ENCODE peak calls at places on chromosomes 5 and 9, in five cellular contexts. A is MM.1S, I is caudate nucleus, H is psoas muscle, W is neural progenitor cell. N is an unnamed sample.

GRCh38 chr9:85079374-85079773 is 409.8 kb downstream of the NTRK2 start:
- DNase-seq in W (no peak), I (no peak), A (no peak), H (no peak), N (no peak)

GRCh38 chr9:122394265-122395242 is 23.7 kb downstream of the PTGS1 start:
- DNase-seq in I (no peak), A (no peak), W (no peak), H (peak), N (no peak)

GRCh38 chr9:127833555-127833954 is 20.9 kb downstream of the ENG start:
- DNase-seq in W (no peak), A (no peak), H (no peak), I (no peak), N (no peak)

GRCh38 chr5:147782053-147783028 is at the start of gene JAKMIP2:
- DNase-seq in I (peak), A (peak), H (peak), W (peak), N (peak)

GRCh38 chr5:31362931-31363568 is 168.8 kb downstream of the DROSHA start:
- DNase-seq in W (no peak), A (no peak), I (no peak), H (no peak), N (no peak)

GRCh38 chr9:18606281-18606680 is 132.3 kb downstream of the ADAMTSL1 start:
- DNase-seq in A (no peak), I (no peak), W (no peak), H (no peak), N (no peak)

GRCh38 chr5:88675159-88675757 is 207.7 kb downstream of the MEF2C start:
- DNase-seq in I (no peak), A (peak), H (no peak), W (no peak), N (no peak)

GRCh38 chr5:113112435-113112834 is 135.8 kb downstream of the DCP2 start:
- DNase-seq in W (no peak), H (no peak), A (no peak), I (no peak), N (peak)

GRCh38 chr9:98861881-98862501 is 54.5 kb downstream of the GALNT12 start:
- DNase-seq in I (no peak), A (no peak), W (no peak), H (peak), N (peak)

GRCh38 chr9:37371565-37372464 is 50.7 kb upstream of the GRHPR start:
- DNase-seq in H (no peak), A (no peak), I (no peak), W (no peak), N (no peak)

GRCh38 chr5:72559866-72560766 is 52.9 kb upstream of the ZNF366 start:
- DNase-seq in W (no peak), I (no peak), H (no peak), A (no peak), N (no peak)

GRCh38 chr9:108861464-108861863 is 602 bp upstream of the ACTL7A start:
- DNase-seq in W (no peak), I (no peak), A (no peak), H (no peak), N (no peak)

GRCh38 chr9:93100265-93100636 is 4.2 kb downstream of the CARD19 start:
- DNase-seq in I (no peak), W (no peak), A (no peak), H (no peak), N (no peak)

GRCh38 chr9:93096811-93097382 is 880 bp downstream of the CARD19 start:
- DNase-seq in I (no peak), A (peak), H (no peak), W (no peak), N (no peak)

GRCh38 chr9:93097496-93098205 is 1.6 kb downstream of the CARD19 start:
- DNase-seq in H (no peak), I (no peak), A (no peak), W (no peak), N (no peak)

GRCh38 chr9:93098236-93098946 is 2.4 kb downstream of the CARD19 start:
- DNase-seq in I (peak), A (no peak), W (no peak), H (peak), N (peak)

GRCh38 chr9:93099551-93100264 is 3.7 kb downstream of the CARD19 start:
- DNase-seq in I (no peak), A (no peak), W (no peak), H (no peak), N (peak)
- H3K27ac ChIP-seq in I (peak), A (no peak), W (no peak), H (peak), N (peak)

GRCh38 chr9:94804917-94805544 is 78.5 kb downstream of the AOPEP start:
- DNase-seq in H (no peak), I (no peak), A (no peak), W (no peak), N (no peak)
- H3K27ac ChIP-seq in H (no peak), I (peak), A (no peak), W (no peak), N (no peak)

GRCh38 chr9:73741316-73741715 is 589.7 kb downstream of the ANXA1 start:
- DNase-seq in I (no peak), A (no peak), W (no peak), H (no peak), N (no peak)
- H3K27ac ChIP-seq in I (no peak), A (no peak), W (no peak), H (no peak), N (no peak)

GRCh38 chr5:160298189-160298588 is 14.2 kb downstream of the CCNJL start:
- DNase-seq in H (no peak), A (no peak), I (no peak), W (no peak), N (no peak)

GRCh38 chr5:160296496-160296895 is 15.9 kb downstream of the CCNJL start:
- DNase-seq in A (no peak), W (no peak), H (no peak), I (no peak), N (no peak)

GRCh38 chr5:160293901-160294561 is 18.3 kb downstream of the CCNJL start:
- DNase-seq in H (no peak), A (no peak), W (peak), I (no peak), N (no peak)

GRCh38 chr5:160297004-160297403 is 15.4 kb downstream of the CCNJL start:
- DNase-seq in H (no peak), W (no peak), I (no peak), A (no peak), N (no peak)

DNA sequence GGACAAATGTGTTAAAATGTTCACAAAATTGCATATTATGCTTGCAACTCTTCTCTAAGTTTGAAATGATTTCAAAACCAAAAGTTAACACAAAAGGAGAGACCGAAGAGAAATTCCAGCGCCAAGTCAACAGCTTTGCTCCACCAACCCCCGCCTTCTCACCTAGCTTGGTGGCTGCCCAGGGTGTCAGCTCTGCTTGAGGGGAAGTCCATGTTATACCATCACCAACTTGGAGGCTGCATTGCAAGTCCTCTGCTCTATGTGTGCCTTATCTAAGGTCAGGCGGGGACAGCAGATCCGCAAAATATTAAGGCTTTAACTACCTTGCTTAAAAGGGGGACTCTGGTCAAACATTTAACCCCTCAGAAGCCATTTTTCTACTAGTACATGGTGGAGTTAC is 14.6 kb downstream of the CCNJL start:
- DNase-seq in I (no peak), A (no peak), W (no peak), H (no peak), N (no peak)
- H3K27ac ChIP-seq in I (no peak), A (no peak), W (no peak), H (no peak), N (no peak)

GRCh38 chr5:38557309-38557710 is 864 bp upstream of the LIFR start:
- DNase-seq in H (peak), A (no peak), W (no peak), I (no peak), N (no peak)
- H3K27ac ChIP-seq in H (peak), A (no peak), W (no peak), I (peak), N (peak)

N was measured in adrenal gland.